ENCODE peak calls at places on chromosomes 16 and 17, in seven cellular contexts. F is T-helper 9 cell, X is neuronal stem cell, M is nucleus accumbens, Q is B cell, Y is posterior vena cava, I is substantia nigra. G is an unnamed sample.

GRCh38 chr16:6725634-6726331 is 606.9 kb upstream of the RBFOX1 start:
- DNase-seq in Q (no peak), X (no peak), I (no peak), Y (no peak), M (no peak), F (no peak), G (no peak)

GRCh38 chr16:48435319-48435682 is 50.1 kb upstream of the SIAH1 start:
- DNase-seq in F (no peak), X (no peak), I (no peak), Q (no peak), M (no peak), Y (peak), G (no peak)

GRCh38 chr16:82085380-82085779 is 50.3 kb downstream of the HSD17B2 start:
- DNase-seq in Y (no peak), X (no peak), I (no peak), Q (no peak), M (no peak), F (no peak), G (no peak)

GRCh38 chr16:23255000-23255399 is 47.1 kb upstream of the SCNN1B start:
- DNase-seq in Y (no peak), F (no peak), I (no peak), X (no peak), M (no peak), Q (no peak), G (no peak)

GRCh38 chr16:89410794-89411309 is 79.5 kb downstream of the ANKRD11 start:
- DNase-seq in F (no peak), M (no peak), I (peak), Y (peak), Q (no peak), X (no peak), G (no peak)

GRCh38 chr16:11670171-11671131 is 2.2 kb downstream of the SNN start:
- DNase-seq in Q (peak), F (no peak), Y (no peak), I (no peak), M (no peak), X (no peak), G (no peak)

GRCh38 chr17:83185023-83186002 is 105.9 kb downstream of the METRNL start:
- DNase-seq in I (no peak), F (no peak), M (no peak), Y (peak), X (no peak), Q (peak), G (no peak)

GRCh38 chr16:81927561-81928185 is 83.6 kb downstream of the SDR42E1 start:
- DNase-seq in M (no peak), F (no peak), X (no peak), Q (no peak), Y (no peak), I (no peak), G (no peak)

GRCh38 chr17:77325826-77326581 is 185.2 kb downstream of the SEC14L1 start:
- DNase-seq in Q (peak), F (no peak), M (no peak), X (no peak), I (no peak), Y (no peak), G (no peak)

G was measured in effector CD4-positive, alpha-beta T cell.